ENCODE peak calls at places on chromosomes 13 and 19, in six cellular contexts. M is NT2/D1, G is hepatocyte, L is transverse colon, R is cardiac muscle cell, Q is stomach. A is an unnamed sample. For H3K27me3 and H3K4me1, the result is how much of the 10 kb centered on the place peaks cover.

GRCh38 chr19:42850981-42851717 is 28.4 kb downstream of the PSG1 start:
- DNase-seq in L (peak), M (no peak), Q (no peak), R (no peak), G (no peak), A (no peak)

GRCh38 chr19:29855087-29855486 is 43.3 kb downstream of the CCNE1 start:
- DNase-seq in L (no peak), R (no peak), M (no peak), Q (no peak), G (no peak), A (no peak)

GRCh38 chr19:1386945-1387683 is 3.4 kb downstream of the NDUFS7 start:
- DNase-seq in G (no peak), R (no peak), M (no peak), Q (no peak), L (no peak), A (no peak)

GRCh38 chr19:48302600-48302959 is 22.8 kb upstream of the EMP3 start:
- DNase-seq in G (no peak), M (no peak), Q (no peak), L (no peak), R (no peak), A (no peak)

GRCh38 chr13:107284168-107284567 is 716.2 kb upstream of the ARGLU1 start:
- DNase-seq in L (no peak), G (no peak), M (no peak), R (no peak), Q (no peak), A (no peak)

GRCh38 chr13:93758575-93758974 is 532.0 kb downstream of the GPC6 start:
- DNase-seq in R (no peak), Q (no peak), G (no peak), M (no peak), L (no peak), A (no peak)

GRCh38 chr19:2683430-2683995 is 19.0 kb downstream of the GNG7 start:
- DNase-seq in L (no peak), Q (no peak), G (no peak), R (no peak), M (no peak), A (no peak)

GRCh38 chr13:76886292-76887061 is at the start of gene KCTD12:
- DNase-seq in R (peak), Q (peak), M (peak), G (peak), L (peak), A (peak)

GRCh38 chr13:35165205-35165604 is 223.1 kb downstream of the NBEA start:
- DNase-seq in L (no peak), G (no peak), Q (no peak), M (no peak), R (no peak), A (no peak)

GRCh38 chr19:42455621-42456081 is 12.9 kb upstream of the CXCL17 start:
- DNase-seq in L (peak), R (no peak), G (peak), Q (no peak), M (no peak), A (no peak)

GRCh38 chr19:8335343-8336071 is 7.6 kb downstream of the KANK3 start:
- DNase-seq in Q (no peak), R (peak), L (peak), M (no peak), G (no peak), A (no peak)

GRCh38 chr13:97432232-97432916 is 1.6 kb upstream of the RAP2A start:
- DNase-seq in G (no peak), R (peak), M (no peak), Q (no peak), L (no peak), A (no peak)

GRCh38 chr13:40141859-40142555 is 486.5 kb downstream of the COG6 start:
- DNase-seq in Q (no peak), M (no peak), R (no peak), G (no peak), L (no peak), A (no peak)

GRCh38 chr13:40146586-40147240 is 491.3 kb downstream of the COG6 start:
- DNase-seq in M (no peak), L (no peak), Q (no peak), R (no peak), G (no peak), A (no peak)

GRCh38 chr13:40146063-40146462 is 490.6 kb downstream of the COG6 start:
- DNase-seq in G (no peak), Q (no peak), R (no peak), M (no peak), L (no peak), A (no peak)

GRCh38 chr13:40145139-40145538 is 489.7 kb downstream of the COG6 start:
- DNase-seq in M (no peak), L (no peak), R (no peak), Q (no peak), G (no peak), A (no peak)

GRCh38 chr13:40143559-40143958 is 488.1 kb downstream of the COG6 start:
- DNase-seq in R (no peak), G (no peak), Q (no peak), M (no peak), L (no peak), A (no peak)
- H3K27me3 ChIP-seq in R (under half), G (under half), Q (under half), M (under half), L (under half), A (under half)

DNA sequence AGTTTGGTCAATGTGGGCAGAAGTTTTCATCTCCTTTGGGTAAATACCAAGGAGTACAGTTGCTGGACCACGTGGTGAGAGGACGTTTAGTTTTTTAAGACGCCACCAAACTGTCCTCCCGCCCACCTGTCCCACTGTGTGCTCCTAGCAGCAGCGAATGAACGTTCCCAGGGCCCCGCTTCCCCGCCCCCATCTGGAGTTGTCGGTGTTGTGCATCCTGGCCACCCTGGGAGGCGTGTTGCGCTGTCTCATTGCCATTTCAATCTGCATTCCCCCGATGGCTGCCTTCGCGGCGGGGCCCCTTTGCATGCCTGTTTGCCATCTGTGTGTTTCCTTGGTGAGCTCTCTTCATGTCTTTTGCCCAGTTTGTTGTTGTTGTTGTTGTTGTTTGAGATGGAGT is 76.1 kb downstream of the KDM4B start:
- DNase-seq in L (no peak), G (no peak), Q (no peak), R (no peak), M (no peak), A (no peak)
- H3K4me1 ChIP-seq in L (under half), G (under half), Q (under half), R (under half), M (under half), A (under half)

GRCh38 chr13:57286511-57287098 is 119.6 kb downstream of the PRR20E start:
- DNase-seq in Q (no peak), M (no peak), G (peak), R (no peak), L (no peak), A (no peak)
- H3K27me3 ChIP-seq in Q (under half), M (under half), G (under half), R (under half), L (under half), A (under half)

DNA sequence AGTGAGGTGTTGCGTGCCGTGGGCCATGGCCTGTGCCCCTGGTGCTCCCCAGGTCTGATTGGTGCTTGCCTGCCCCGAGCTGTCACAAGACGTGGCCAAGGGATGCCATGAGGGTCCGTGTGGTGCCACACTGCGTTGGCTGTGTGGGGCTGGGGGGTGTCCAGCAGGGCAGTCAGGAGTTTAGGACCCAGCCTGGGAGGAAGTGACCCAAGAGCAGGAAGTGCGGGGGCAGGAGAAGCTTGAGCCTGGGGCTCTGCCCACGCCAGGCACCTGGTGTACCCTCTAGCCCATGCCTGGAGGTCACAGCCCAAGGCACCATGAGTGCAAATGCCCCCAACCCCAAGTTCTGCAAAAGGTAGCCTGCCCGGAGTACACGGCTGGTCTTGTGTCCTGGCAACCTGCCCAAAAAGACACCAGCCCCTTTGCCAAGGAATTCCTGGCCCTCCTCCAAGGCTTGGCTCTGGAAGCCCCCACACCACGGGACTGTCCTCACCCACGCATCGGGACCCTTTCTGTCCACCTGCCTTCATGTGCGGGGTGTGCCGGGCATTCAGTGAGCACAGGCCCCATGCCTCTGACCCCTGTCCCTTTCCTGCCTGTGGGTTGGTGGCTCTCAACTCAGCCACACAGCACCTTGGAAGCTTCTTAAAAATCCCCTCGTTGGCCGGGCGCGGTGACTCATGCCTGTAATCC is 24.9 kb downstream of the MPND start:
- DNase-seq in G (no peak), Q (no peak), M (no peak), L (no peak), R (no peak), A (no peak)
- H3K4me1 ChIP-seq in G (under half), Q (half or more), M (under half), L (under half), R (under half), A (under half)

GRCh38 chr13:99973786-99974185 is 2.2 kb upstream of the ZIC5 start:
- DNase-seq in L (no peak), R (peak), G (no peak), M (no peak), Q (no peak), A (no peak)

GRCh38 chr13:99971576-99972189 is at the start of gene ZIC5:
- DNase-seq in Q (no peak), G (no peak), M (no peak), L (no peak), R (peak), A (no peak)

GRCh38 chr13:99972190-99972731 is 694 bp upstream of the ZIC5 start:
- DNase-seq in L (no peak), Q (no peak), G (no peak), M (no peak), R (peak), A (no peak)

GRCh38 chr13:99974296-99974938 is 2.9 kb upstream of the ZIC5 start:
- DNase-seq in M (no peak), L (no peak), Q (no peak), G (no peak), R (peak), A (no peak)

GRCh38 chr13:99973163-99973785 is 1.7 kb upstream of the ZIC5 start:
- DNase-seq in Q (no peak), M (no peak), R (peak), L (no peak), G (no peak), A (no peak)
- H3K27me3 ChIP-seq in Q (half or more), M (half or more), R (half or more), L (half or more), G (half or more), A (half or more)

DNA sequence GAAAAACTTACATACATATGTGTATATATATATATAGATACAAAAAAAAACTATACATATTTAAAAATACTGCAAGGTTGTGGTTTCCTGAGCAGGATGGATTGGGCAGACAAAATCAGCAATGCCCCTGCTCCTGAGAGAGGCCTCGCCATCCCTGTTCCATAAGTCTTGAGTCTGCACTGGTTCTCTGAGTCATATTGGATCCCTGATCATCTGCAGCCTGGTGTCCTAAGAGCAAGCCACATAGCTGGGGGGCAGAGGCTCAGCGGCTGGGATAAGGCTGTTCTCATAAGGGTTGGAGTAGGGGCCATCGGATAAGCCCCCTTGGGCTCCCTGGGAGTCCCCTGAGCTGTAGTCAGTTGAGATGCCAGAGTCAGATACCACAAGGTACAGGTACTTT is 3.3 kb downstream of the SWSAP1 start:
- DNase-seq in L (no peak), R (no peak), Q (no peak), G (no peak), M (no peak), A (no peak)
- H3K4me1 ChIP-seq in L (half or more), R (under half), Q (half or more), G (under half), M (under half), A (under half)

DNA sequence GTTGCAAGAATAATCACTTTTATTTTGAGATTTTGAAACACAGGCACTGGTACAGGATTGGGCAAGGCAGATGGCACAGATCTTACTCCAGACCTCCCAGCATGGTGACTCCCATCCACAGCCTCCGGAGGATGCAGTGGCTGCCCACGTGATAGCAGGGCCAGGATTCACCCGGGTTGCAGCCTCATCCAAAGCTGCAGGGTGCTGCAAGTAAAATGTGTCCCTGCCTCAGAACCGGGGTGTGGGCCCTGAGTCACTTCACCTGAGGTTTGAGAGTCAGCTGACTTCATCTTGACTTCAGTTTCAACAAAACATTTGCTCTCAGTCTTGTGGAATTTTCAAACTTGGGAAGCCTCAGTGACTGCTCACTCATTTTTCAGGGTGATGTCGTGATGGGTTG is 201.9 kb downstream of the FGF9 start:
- DNase-seq in Q (no peak), L (no peak), M (no peak), G (no peak), R (no peak), A (no peak)
- H3K27me3 ChIP-seq in Q (under half), L (under half), M (under half), G (under half), R (under half), A (under half)

GRCh38 chr19:45632468-45633196 is 6.6 kb downstream of the EML2 start:
- DNase-seq in Q (peak), M (no peak), R (peak), G (peak), L (peak), A (peak)
- H3K4me1 ChIP-seq in Q (under half), M (under half), R (under half), G (under half), L (under half), A (under half)

A was measured in CD8-positive, alpha-beta T cell.